ENCODE peak calls at places on chromosomes 6 and 20, in eight cellular contexts. One of them, this sample, is unnamed.

GRCh38 chr6:134938896-134939295 is 11.0 kb downstream of the ALDH8A1 start:
- DNase-seq in AG04450: no peak
- DNase-seq in fibroblast of the aortic adventitia: no peak
- DNase-seq in AG10803: no peak
- DNase-seq in cardiac muscle cell: no peak
- DNase-seq in tibial nerve: no peak
- DNase-seq in fibroblast of pulmonary artery: peak
- DNase-seq in prostate gland: no peak
- DNase-seq in this sample: no peak

GRCh38 chr6:164322533-164322932 is 908.0 kb downstream of the QKI start:
- DNase-seq in fibroblast of the aortic adventitia: peak
- DNase-seq in tibial nerve: no peak
- DNase-seq in fibroblast of pulmonary artery: peak
- DNase-seq in prostate gland: no peak
- DNase-seq in cardiac muscle cell: no peak
- DNase-seq in AG04450: no peak
- DNase-seq in AG10803: peak
- DNase-seq in this sample: no peak

GRCh38 chr6:138310294-138310693 is 67.4 kb upstream of the SMIM28 start:
- DNase-seq in prostate gland: no peak
- DNase-seq in cardiac muscle cell: peak
- DNase-seq in fibroblast of pulmonary artery: peak
- DNase-seq in fibroblast of the aortic adventitia: peak
- DNase-seq in tibial nerve: no peak
- DNase-seq in AG04450: no peak
- DNase-seq in AG10803: no peak
- DNase-seq in this sample: no peak

GRCh38 chr6:30915591-30915946 is 1.5 kb downstream of the VARS2 start:
- DNase-seq in tibial nerve: no peak
- DNase-seq in AG10803: peak
- DNase-seq in prostate gland: peak
- DNase-seq in cardiac muscle cell: peak
- DNase-seq in fibroblast of the aortic adventitia: peak
- DNase-seq in AG04450: peak
- DNase-seq in fibroblast of pulmonary artery: peak
- DNase-seq in this sample: peak

GRCh38 chr6:134007077-134007476 is 45.3 kb downstream of the SLC2A12 start:
- DNase-seq in cardiac muscle cell: no peak
- DNase-seq in fibroblast of pulmonary artery: no peak
- DNase-seq in AG10803: no peak
- DNase-seq in fibroblast of the aortic adventitia: no peak
- DNase-seq in prostate gland: peak
- DNase-seq in AG04450: no peak
- DNase-seq in tibial nerve: no peak
- DNase-seq in this sample: no peak

GRCh38 chr6:25660512-25660911 is 8.5 kb downstream of the SCGN start:
- DNase-seq in cardiac muscle cell: no peak
- DNase-seq in AG10803: peak
- DNase-seq in AG04450: no peak
- DNase-seq in tibial nerve: no peak
- DNase-seq in fibroblast of pulmonary artery: peak
- DNase-seq in fibroblast of the aortic adventitia: no peak
- DNase-seq in prostate gland: no peak
- DNase-seq in this sample: peak

GRCh38 chr6:47135772-47136171 is 93.6 kb upstream of the ADGRF1 start:
- DNase-seq in fibroblast of pulmonary artery: peak
- DNase-seq in AG10803: peak
- DNase-seq in tibial nerve: no peak
- DNase-seq in fibroblast of the aortic adventitia: peak
- DNase-seq in prostate gland: peak
- DNase-seq in cardiac muscle cell: no peak
- DNase-seq in AG04450: peak
- DNase-seq in this sample: no peak

GRCh38 chr20:33441142-33441955 is 2.2 kb downstream of the SNTA1 start:
- DNase-seq in AG04450: no peak
- DNase-seq in fibroblast of pulmonary artery: no peak
- DNase-seq in fibroblast of the aortic adventitia: no peak
- DNase-seq in prostate gland: no peak
- DNase-seq in cardiac muscle cell: peak
- DNase-seq in tibial nerve: no peak
- DNase-seq in AG10803: no peak
- DNase-seq in this sample: no peak

GRCh38 chr6:4973972-4974885 is 29.6 kb downstream of the RPP40 start:
- DNase-seq in cardiac muscle cell: peak
- DNase-seq in fibroblast of the aortic adventitia: peak
- DNase-seq in fibroblast of pulmonary artery: peak
- DNase-seq in AG04450: peak
- DNase-seq in AG10803: peak
- DNase-seq in prostate gland: no peak
- DNase-seq in tibial nerve: no peak
- DNase-seq in this sample: no peak

GRCh38 chr6:127635091-127635490 is 58.1 kb downstream of the C6orf58 start:
- DNase-seq in fibroblast of the aortic adventitia: no peak
- DNase-seq in cardiac muscle cell: no peak
- DNase-seq in fibroblast of pulmonary artery: no peak
- DNase-seq in AG10803: no peak
- DNase-seq in prostate gland: no peak
- DNase-seq in tibial nerve: no peak
- DNase-seq in AG04450: no peak
- DNase-seq in this sample: no peak

GRCh38 chr6:62808575-62809293 is 402.5 kb upstream of the FKBP1C start:
- DNase-seq in prostate gland: no peak
- DNase-seq in cardiac muscle cell: peak
- DNase-seq in AG04450: no peak
- DNase-seq in tibial nerve: no peak
- DNase-seq in fibroblast of the aortic adventitia: no peak
- DNase-seq in fibroblast of pulmonary artery: no peak
- DNase-seq in AG10803: no peak
- DNase-seq in this sample: no peak

GRCh38 chr6:45655630-45656422 is 278.1 kb upstream of the SUPT3H start:
- DNase-seq in cardiac muscle cell: no peak
- DNase-seq in AG10803: peak
- DNase-seq in AG04450: peak
- DNase-seq in prostate gland: no peak
- DNase-seq in fibroblast of the aortic adventitia: peak
- DNase-seq in fibroblast of pulmonary artery: peak
- DNase-seq in tibial nerve: no peak
- DNase-seq in this sample: no peak

GRCh38 chr6:107713214-107713962 is 110.7 kb downstream of the SCML4 start:
- DNase-seq in fibroblast of the aortic adventitia: no peak
- DNase-seq in prostate gland: no peak
- DNase-seq in AG10803: no peak
- DNase-seq in cardiac muscle cell: no peak
- DNase-seq in tibial nerve: no peak
- DNase-seq in AG04450: no peak
- DNase-seq in fibroblast of pulmonary artery: no peak
- DNase-seq in this sample: no peak

GRCh38 chr6:34806738-34807453 is 15.0 kb downstream of the BLTP3A start:
- DNase-seq in fibroblast of the aortic adventitia: peak
- DNase-seq in AG04450: no peak
- DNase-seq in fibroblast of pulmonary artery: peak
- DNase-seq in prostate gland: no peak
- DNase-seq in tibial nerve: no peak
- DNase-seq in AG10803: peak
- DNase-seq in cardiac muscle cell: no peak
- DNase-seq in this sample: no peak

GRCh38 chr20:1191289-1191688 is 6.5 kb upstream of the TMEM74B start:
- DNase-seq in tibial nerve: no peak
- DNase-seq in AG04450: no peak
- DNase-seq in fibroblast of the aortic adventitia: no peak
- DNase-seq in fibroblast of pulmonary artery: no peak
- DNase-seq in cardiac muscle cell: no peak
- DNase-seq in prostate gland: no peak
- DNase-seq in AG10803: no peak
- DNase-seq in this sample: no peak

DNA sequence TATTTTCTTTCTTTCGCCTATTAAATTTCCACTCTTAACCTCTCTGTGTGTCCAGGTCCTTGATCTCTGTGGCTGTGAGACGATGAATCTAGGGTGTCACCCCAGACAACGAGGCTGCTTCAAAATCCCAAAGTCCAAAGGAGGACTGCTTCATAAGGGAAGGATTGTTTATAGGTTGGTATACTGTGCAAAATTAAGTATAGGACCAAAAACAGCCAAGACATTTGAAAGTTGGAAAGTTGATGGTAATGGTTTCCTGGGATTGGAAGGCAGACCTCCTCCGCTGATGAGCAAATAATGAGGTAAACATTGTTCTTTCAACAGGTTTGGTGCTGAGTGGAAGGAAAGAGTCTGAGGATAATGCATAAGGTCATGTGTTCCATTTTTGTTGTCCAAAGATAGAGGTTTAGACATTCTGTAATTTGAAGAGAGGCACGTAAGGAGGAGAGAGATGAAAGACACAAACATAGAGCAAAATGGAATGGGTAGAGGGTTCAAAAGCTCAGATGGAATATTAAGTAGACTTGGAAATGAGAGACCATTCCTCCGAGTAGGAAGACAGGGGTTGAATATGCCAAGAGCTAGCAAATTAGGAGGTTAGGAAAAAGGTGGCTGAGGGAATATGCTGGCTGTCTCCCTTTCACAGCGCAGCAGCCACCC is 24.8 kb downstream of the ZNF311 start:
- DNase-seq in prostate gland: no peak
- DNase-seq in tibial nerve: no peak
- DNase-seq in AG10803: no peak
- DNase-seq in AG04450: no peak
- DNase-seq in cardiac muscle cell: no peak
- DNase-seq in fibroblast of pulmonary artery: no peak
- DNase-seq in fibroblast of the aortic adventitia: no peak
- DNase-seq in this sample: no peak
- H3K4me3 ChIP-seq in prostate gland: no peak
- H3K4me3 ChIP-seq in tibial nerve: no peak
- H3K4me3 ChIP-seq in AG10803: peak
- H3K4me3 ChIP-seq in AG04450: peak
- H3K4me3 ChIP-seq in cardiac muscle cell: peak
- H3K4me3 ChIP-seq in fibroblast of pulmonary artery: peak
- H3K4me3 ChIP-seq in fibroblast of the aortic adventitia: peak
- H3K4me3 ChIP-seq in this sample: peak

GRCh38 chr6:2741756-2742155 is 9.0 kb downstream of the MYLK4 start:
- DNase-seq in AG04450: no peak
- DNase-seq in prostate gland: no peak
- DNase-seq in tibial nerve: no peak
- DNase-seq in fibroblast of the aortic adventitia: peak
- DNase-seq in cardiac muscle cell: no peak
- DNase-seq in fibroblast of pulmonary artery: no peak
- DNase-seq in AG10803: no peak
- DNase-seq in this sample: no peak

GRCh38 chr6:2739335-2739734 is 11.4 kb downstream of the MYLK4 start:
- DNase-seq in AG04450: peak
- DNase-seq in AG10803: peak
- DNase-seq in fibroblast of the aortic adventitia: no peak
- DNase-seq in prostate gland: no peak
- DNase-seq in cardiac muscle cell: no peak
- DNase-seq in fibroblast of pulmonary artery: peak
- DNase-seq in tibial nerve: no peak
- DNase-seq in this sample: no peak

GRCh38 chr6:2737885-2738284 is 12.8 kb downstream of the MYLK4 start:
- DNase-seq in AG10803: no peak
- DNase-seq in AG04450: no peak
- DNase-seq in fibroblast of pulmonary artery: no peak
- DNase-seq in prostate gland: no peak
- DNase-seq in tibial nerve: no peak
- DNase-seq in fibroblast of the aortic adventitia: no peak
- DNase-seq in cardiac muscle cell: no peak
- DNase-seq in this sample: no peak

GRCh38 chr6:2740601-2741000 is 10.1 kb downstream of the MYLK4 start:
- DNase-seq in AG04450: no peak
- DNase-seq in tibial nerve: no peak
- DNase-seq in cardiac muscle cell: no peak
- DNase-seq in AG10803: no peak
- DNase-seq in fibroblast of the aortic adventitia: no peak
- DNase-seq in fibroblast of pulmonary artery: no peak
- DNase-seq in prostate gland: no peak
- DNase-seq in this sample: no peak

GRCh38 chr6:2738373-2738979 is 12.2 kb downstream of the MYLK4 start:
- DNase-seq in fibroblast of the aortic adventitia: peak
- DNase-seq in AG10803: peak
- DNase-seq in prostate gland: peak
- DNase-seq in fibroblast of pulmonary artery: peak
- DNase-seq in cardiac muscle cell: peak
- DNase-seq in tibial nerve: no peak
- DNase-seq in AG04450: peak
- DNase-seq in this sample: peak
- TF ChIP-seq CTCF in fibroblast of the aortic adventitia: peak
- TF ChIP-seq CTCF in AG10803: peak
- TF ChIP-seq CTCF in prostate gland: peak
- TF ChIP-seq CTCF in fibroblast of pulmonary artery: peak
- TF ChIP-seq CTCF in cardiac muscle cell: peak
- TF ChIP-seq CTCF in tibial nerve: peak
- TF ChIP-seq CTCF in AG04450: peak
- TF ChIP-seq CTCF in this sample: peak

DNA sequence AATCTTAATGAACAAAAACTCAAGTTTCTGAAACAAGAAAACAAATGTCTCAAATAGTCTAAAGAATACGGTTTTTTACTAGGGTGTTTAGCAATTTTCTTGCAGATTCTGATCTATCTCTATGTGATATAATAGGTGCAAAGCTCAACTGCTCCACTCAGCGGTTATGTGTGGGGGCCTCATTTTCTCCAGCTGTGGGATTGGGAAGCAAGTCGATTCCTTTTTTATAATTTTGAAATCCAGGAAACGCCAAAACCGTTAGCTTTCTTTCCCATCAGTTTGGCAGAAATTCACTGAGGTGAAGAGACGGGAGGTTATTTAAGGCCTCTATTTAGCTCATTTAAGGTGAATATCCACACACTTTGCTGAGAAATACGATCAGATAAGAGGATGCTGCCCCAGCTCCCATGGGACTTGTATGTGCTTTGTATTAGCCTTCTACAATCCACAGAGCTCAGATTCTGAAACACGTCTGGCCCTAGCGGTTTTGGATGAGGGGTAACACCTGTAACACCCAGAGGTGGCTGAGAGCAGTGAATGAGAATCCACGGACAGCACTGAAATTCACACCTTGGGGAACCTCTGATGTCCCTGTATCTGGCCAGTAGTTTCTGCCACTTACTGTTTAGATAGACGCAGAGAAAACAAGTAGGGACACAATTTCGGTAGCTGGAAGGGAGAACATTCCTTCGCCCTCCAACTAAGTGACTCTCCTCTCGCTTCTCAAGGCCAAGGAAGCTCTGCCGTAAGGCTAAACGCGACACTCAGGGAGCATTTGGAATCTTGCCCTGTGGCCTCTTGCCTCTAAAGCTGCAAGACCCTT is 6.6 kb upstream of the BCAS4 start:
- DNase-seq in fibroblast of pulmonary artery: peak
- DNase-seq in prostate gland: peak
- DNase-seq in AG10803: peak
- DNase-seq in fibroblast of the aortic adventitia: peak
- DNase-seq in cardiac muscle cell: no peak
- DNase-seq in tibial nerve: no peak
- DNase-seq in AG04450: peak
- DNase-seq in this sample: peak
- H3K4me3 ChIP-seq in fibroblast of pulmonary artery: no peak
- H3K4me3 ChIP-seq in prostate gland: no peak
- H3K4me3 ChIP-seq in AG10803: no peak
- H3K4me3 ChIP-seq in fibroblast of the aortic adventitia: no peak
- H3K4me3 ChIP-seq in cardiac muscle cell: no peak
- H3K4me3 ChIP-seq in tibial nerve: no peak
- H3K4me3 ChIP-seq in AG04450: no peak
- H3K4me3 ChIP-seq in this sample: no peak

GRCh38 chr6:298233-299049 is 6.2 kb downstream of the DUSP22 start:
- DNase-seq in fibroblast of the aortic adventitia: no peak
- DNase-seq in cardiac muscle cell: no peak
- DNase-seq in AG04450: no peak
- DNase-seq in fibroblast of pulmonary artery: no peak
- DNase-seq in AG10803: no peak
- DNase-seq in tibial nerve: no peak
- DNase-seq in prostate gland: no peak
- DNase-seq in this sample: no peak
- TF ChIP-seq CTCF in fibroblast of the aortic adventitia: no peak
- TF ChIP-seq CTCF in cardiac muscle cell: no peak
- TF ChIP-seq CTCF in AG04450: no peak
- TF ChIP-seq CTCF in fibroblast of pulmonary artery: no peak
- TF ChIP-seq CTCF in AG10803: no peak
- TF ChIP-seq CTCF in tibial nerve: no peak
- TF ChIP-seq CTCF in prostate gland: no peak
- TF ChIP-seq CTCF in this sample: no peak

This sample was measured in BE2C.